ENCODE peak calls at places on chromosomes 5 and 9, in six cellular contexts. One of them, this sample, is unnamed. For H3K27me3, the result is how much of the 10 kb centered on the place peaks cover.

GRCh38 chr5:73945505-73945904 is 319.5 kb downstream of the ARHGEF28 start:
- DNase-seq in HL-60: no peak
- DNase-seq in sigmoid colon: no peak
- DNase-seq in kidney epithelial cell: no peak
- DNase-seq in PC-9: no peak
- DNase-seq in right cardiac atrium: no peak
- DNase-seq in this sample: peak

GRCh38 chr5:80653497-80653896 is 955 bp upstream of the MSH3 start:
- DNase-seq in kidney epithelial cell: no peak
- DNase-seq in sigmoid colon: no peak
- DNase-seq in HL-60: no peak
- DNase-seq in right cardiac atrium: no peak
- DNase-seq in PC-9: no peak
- DNase-seq in this sample: no peak

GRCh38 chr5:115124741-115125140 is 45.0 kb downstream of the TRIM36 start:
- DNase-seq in HL-60: no peak
- DNase-seq in right cardiac atrium: no peak
- DNase-seq in kidney epithelial cell: no peak
- DNase-seq in PC-9: no peak
- DNase-seq in sigmoid colon: no peak
- DNase-seq in this sample: no peak

GRCh38 chr9:33466565-33467495 is 6.9 kb downstream of the NOL6 start:
- DNase-seq in sigmoid colon: peak
- DNase-seq in PC-9: peak
- DNase-seq in right cardiac atrium: peak
- DNase-seq in kidney epithelial cell: no peak
- DNase-seq in HL-60: peak
- DNase-seq in this sample: peak

GRCh38 chr5:102099766-102100331 is 196.2 kb downstream of the SLCO4C1 start:
- DNase-seq in kidney epithelial cell: no peak
- DNase-seq in HL-60: no peak
- DNase-seq in PC-9: no peak
- DNase-seq in sigmoid colon: no peak
- DNase-seq in right cardiac atrium: no peak
- DNase-seq in this sample: no peak

GRCh38 chr5:74543162-74543995 is 97.1 kb downstream of the ENC1 start:
- DNase-seq in right cardiac atrium: no peak
- DNase-seq in HL-60: no peak
- DNase-seq in PC-9: peak
- DNase-seq in kidney epithelial cell: peak
- DNase-seq in sigmoid colon: no peak
- DNase-seq in this sample: no peak

GRCh38 chr5:84450617-84451414 is 66.1 kb upstream of the EDIL3 start:
- DNase-seq in kidney epithelial cell: no peak
- DNase-seq in right cardiac atrium: no peak
- DNase-seq in sigmoid colon: no peak
- DNase-seq in PC-9: no peak
- DNase-seq in HL-60: no peak
- DNase-seq in this sample: no peak

GRCh38 chr9:131879531-131880290 is 139.8 kb upstream of the RAPGEF1 start:
- DNase-seq in right cardiac atrium: no peak
- DNase-seq in kidney epithelial cell: no peak
- DNase-seq in PC-9: no peak
- DNase-seq in sigmoid colon: no peak
- DNase-seq in HL-60: no peak
- DNase-seq in this sample: no peak

GRCh38 chr5:142969186-142969585 is 199.0 kb downstream of the ARHGAP26 start:
- DNase-seq in right cardiac atrium: no peak
- DNase-seq in PC-9: no peak
- DNase-seq in kidney epithelial cell: no peak
- DNase-seq in HL-60: no peak
- DNase-seq in sigmoid colon: no peak
- DNase-seq in this sample: no peak

GRCh38 chr5:142970440-142970788 is 200.2 kb downstream of the ARHGAP26 start:
- DNase-seq in PC-9: no peak
- DNase-seq in HL-60: no peak
- DNase-seq in right cardiac atrium: no peak
- DNase-seq in kidney epithelial cell: no peak
- DNase-seq in sigmoid colon: no peak
- DNase-seq in this sample: no peak

GRCh38 chr5:142972064-142972463 is 201.9 kb downstream of the ARHGAP26 start:
- DNase-seq in kidney epithelial cell: no peak
- DNase-seq in sigmoid colon: no peak
- DNase-seq in HL-60: no peak
- DNase-seq in PC-9: no peak
- DNase-seq in right cardiac atrium: peak
- DNase-seq in this sample: no peak

GRCh38 chr5:142969624-142970439 is 199.7 kb downstream of the ARHGAP26 start:
- DNase-seq in kidney epithelial cell: no peak
- DNase-seq in PC-9: no peak
- DNase-seq in right cardiac atrium: no peak
- DNase-seq in sigmoid colon: no peak
- DNase-seq in HL-60: no peak
- DNase-seq in this sample: no peak

GRCh38 chr5:142971296-142972013 is 201.3 kb downstream of the ARHGAP26 start:
- DNase-seq in right cardiac atrium: no peak
- DNase-seq in sigmoid colon: no peak
- DNase-seq in HL-60: no peak
- DNase-seq in kidney epithelial cell: no peak
- DNase-seq in PC-9: no peak
- DNase-seq in this sample: no peak
- H3K27me3 ChIP-seq in right cardiac atrium: under half
- H3K27me3 ChIP-seq in sigmoid colon: under half
- H3K27me3 ChIP-seq in HL-60: under half
- H3K27me3 ChIP-seq in kidney epithelial cell: under half
- H3K27me3 ChIP-seq in PC-9: under half
- H3K27me3 ChIP-seq in this sample: under half

GRCh38 chr9:34515959-34516358 is 6.8 kb downstream of the ENHO start:
- DNase-seq in kidney epithelial cell: no peak
- DNase-seq in HL-60: no peak
- DNase-seq in PC-9: no peak
- DNase-seq in right cardiac atrium: no peak
- DNase-seq in sigmoid colon: peak
- DNase-seq in this sample: no peak

GRCh38 chr9:34513567-34514214 is 9.1 kb downstream of the ENHO start:
- DNase-seq in kidney epithelial cell: no peak
- DNase-seq in HL-60: no peak
- DNase-seq in PC-9: no peak
- DNase-seq in right cardiac atrium: peak
- DNase-seq in sigmoid colon: peak
- DNase-seq in this sample: no peak

GRCh38 chr9:34512131-34513078 is 10.4 kb downstream of the ENHO start:
- DNase-seq in PC-9: no peak
- DNase-seq in HL-60: no peak
- DNase-seq in kidney epithelial cell: no peak
- DNase-seq in sigmoid colon: peak
- DNase-seq in right cardiac atrium: no peak
- DNase-seq in this sample: no peak

GRCh38 chr9:34514816-34515215 is 8.0 kb downstream of the ENHO start:
- DNase-seq in HL-60: no peak
- DNase-seq in kidney epithelial cell: no peak
- DNase-seq in sigmoid colon: peak
- DNase-seq in right cardiac atrium: no peak
- DNase-seq in PC-9: no peak
- DNase-seq in this sample: no peak

DNA sequence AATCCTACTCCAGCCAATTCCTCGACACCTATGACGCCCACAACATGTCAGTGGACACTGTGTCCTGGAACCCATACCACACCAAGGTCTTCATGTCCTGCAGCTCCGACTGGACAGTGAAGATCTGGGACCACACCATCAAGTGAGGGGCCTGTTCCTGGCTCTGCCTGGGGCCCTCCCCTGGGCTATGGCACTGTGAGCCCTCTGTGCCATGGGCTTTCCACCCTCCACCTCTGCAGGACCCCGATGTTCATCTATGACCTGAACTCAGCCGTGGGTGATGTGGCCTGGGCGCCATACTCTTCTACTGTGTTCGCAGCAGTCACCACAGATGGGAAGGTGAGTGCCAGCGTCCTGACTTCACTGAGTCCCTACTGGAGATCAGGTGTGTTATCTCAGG is 8.4 kb downstream of the ENHO start:
- DNase-seq in kidney epithelial cell: no peak
- DNase-seq in right cardiac atrium: no peak
- DNase-seq in HL-60: no peak
- DNase-seq in sigmoid colon: peak
- DNase-seq in PC-9: no peak
- DNase-seq in this sample: no peak
- H3K27me3 ChIP-seq in kidney epithelial cell: under half
- H3K27me3 ChIP-seq in right cardiac atrium: under half
- H3K27me3 ChIP-seq in HL-60: under half
- H3K27me3 ChIP-seq in sigmoid colon: under half
- H3K27me3 ChIP-seq in PC-9: under half
- H3K27me3 ChIP-seq in this sample: under half

GRCh38 chr9:135533674-135534073 is 12.3 kb upstream of the OBP2A start:
- DNase-seq in right cardiac atrium: no peak
- DNase-seq in HL-60: no peak
- DNase-seq in sigmoid colon: peak
- DNase-seq in PC-9: no peak
- DNase-seq in kidney epithelial cell: no peak
- DNase-seq in this sample: no peak

GRCh38 chr9:135526730-135527571 is 5.7 kb downstream of the LCN1 start:
- DNase-seq in HL-60: no peak
- DNase-seq in sigmoid colon: peak
- DNase-seq in right cardiac atrium: no peak
- DNase-seq in kidney epithelial cell: no peak
- DNase-seq in PC-9: no peak
- DNase-seq in this sample: no peak

GRCh38 chr9:135533093-135533492 is 11.9 kb downstream of the LCN1 start:
- DNase-seq in right cardiac atrium: no peak
- DNase-seq in kidney epithelial cell: no peak
- DNase-seq in PC-9: no peak
- DNase-seq in HL-60: no peak
- DNase-seq in sigmoid colon: peak
- DNase-seq in this sample: no peak

GRCh38 chr9:135530146-135530545 is 8.9 kb downstream of the LCN1 start:
- DNase-seq in PC-9: no peak
- DNase-seq in kidney epithelial cell: no peak
- DNase-seq in right cardiac atrium: no peak
- DNase-seq in sigmoid colon: peak
- DNase-seq in HL-60: no peak
- DNase-seq in this sample: no peak

GRCh38 chr9:135531096-135531495 is 9.9 kb downstream of the LCN1 start:
- DNase-seq in sigmoid colon: peak
- DNase-seq in PC-9: no peak
- DNase-seq in HL-60: no peak
- DNase-seq in kidney epithelial cell: no peak
- DNase-seq in right cardiac atrium: no peak
- DNase-seq in this sample: no peak
- H3K27me3 ChIP-seq in sigmoid colon: under half
- H3K27me3 ChIP-seq in PC-9: half or more
- H3K27me3 ChIP-seq in HL-60: under half
- H3K27me3 ChIP-seq in kidney epithelial cell: under half
- H3K27me3 ChIP-seq in right cardiac atrium: under half
- H3K27me3 ChIP-seq in this sample: under half

GRCh38 chr5:174729075-174729680 is 4.8 kb downstream of the MSX2 start:
- DNase-seq in PC-9: no peak
- DNase-seq in sigmoid colon: no peak
- DNase-seq in kidney epithelial cell: no peak
- DNase-seq in HL-60: no peak
- DNase-seq in right cardiac atrium: no peak
- DNase-seq in this sample: no peak
- H3K27me3 ChIP-seq in PC-9: half or more
- H3K27me3 ChIP-seq in sigmoid colon: half or more
- H3K27me3 ChIP-seq in kidney epithelial cell: half or more
- H3K27me3 ChIP-seq in HL-60: half or more
- H3K27me3 ChIP-seq in right cardiac atrium: under half
- H3K27me3 ChIP-seq in this sample: under half

GRCh38 chr5:174714751-174715150 is 9.6 kb upstream of the MSX2 start:
- DNase-seq in PC-9: no peak
- DNase-seq in kidney epithelial cell: no peak
- DNase-seq in right cardiac atrium: no peak
- DNase-seq in HL-60: no peak
- DNase-seq in sigmoid colon: no peak
- DNase-seq in this sample: no peak
- H3K27me3 ChIP-seq in PC-9: half or more
- H3K27me3 ChIP-seq in kidney epithelial cell: under half
- H3K27me3 ChIP-seq in right cardiac atrium: under half
- H3K27me3 ChIP-seq in HL-60: under half
- H3K27me3 ChIP-seq in sigmoid colon: under half
- H3K27me3 ChIP-seq in this sample: under half

GRCh38 chr9:124499214-124499613 is 8.0 kb downstream of the NR5A1 start:
- DNase-seq in right cardiac atrium: no peak
- DNase-seq in kidney epithelial cell: no peak
- DNase-seq in PC-9: no peak
- DNase-seq in HL-60: no peak
- DNase-seq in sigmoid colon: no peak
- DNase-seq in this sample: no peak

GRCh38 chr9:124501771-124502320 is 5.4 kb downstream of the NR5A1 start:
- DNase-seq in sigmoid colon: no peak
- DNase-seq in PC-9: no peak
- DNase-seq in kidney epithelial cell: no peak
- DNase-seq in right cardiac atrium: no peak
- DNase-seq in HL-60: no peak
- DNase-seq in this sample: no peak

GRCh38 chr9:124502711-124503702 is 4.2 kb downstream of the NR5A1 start:
- DNase-seq in sigmoid colon: no peak
- DNase-seq in PC-9: no peak
- DNase-seq in right cardiac atrium: peak
- DNase-seq in HL-60: no peak
- DNase-seq in kidney epithelial cell: no peak
- DNase-seq in this sample: no peak

GRCh38 chr9:124500028-124500795 is 7.0 kb downstream of the NR5A1 start:
- DNase-seq in right cardiac atrium: peak
- DNase-seq in HL-60: no peak
- DNase-seq in PC-9: no peak
- DNase-seq in kidney epithelial cell: no peak
- DNase-seq in sigmoid colon: no peak
- DNase-seq in this sample: no peak

GRCh38 chr9:124500796-124501611 is 6.2 kb downstream of the NR5A1 start:
- DNase-seq in HL-60: no peak
- DNase-seq in right cardiac atrium: peak
- DNase-seq in PC-9: no peak
- DNase-seq in kidney epithelial cell: no peak
- DNase-seq in sigmoid colon: no peak
- DNase-seq in this sample: no peak
- H3K27me3 ChIP-seq in HL-60: under half
- H3K27me3 ChIP-seq in right cardiac atrium: under half
- H3K27me3 ChIP-seq in PC-9: under half
- H3K27me3 ChIP-seq in kidney epithelial cell: half or more
- H3K27me3 ChIP-seq in sigmoid colon: half or more
- H3K27me3 ChIP-seq in this sample: under half

DNA sequence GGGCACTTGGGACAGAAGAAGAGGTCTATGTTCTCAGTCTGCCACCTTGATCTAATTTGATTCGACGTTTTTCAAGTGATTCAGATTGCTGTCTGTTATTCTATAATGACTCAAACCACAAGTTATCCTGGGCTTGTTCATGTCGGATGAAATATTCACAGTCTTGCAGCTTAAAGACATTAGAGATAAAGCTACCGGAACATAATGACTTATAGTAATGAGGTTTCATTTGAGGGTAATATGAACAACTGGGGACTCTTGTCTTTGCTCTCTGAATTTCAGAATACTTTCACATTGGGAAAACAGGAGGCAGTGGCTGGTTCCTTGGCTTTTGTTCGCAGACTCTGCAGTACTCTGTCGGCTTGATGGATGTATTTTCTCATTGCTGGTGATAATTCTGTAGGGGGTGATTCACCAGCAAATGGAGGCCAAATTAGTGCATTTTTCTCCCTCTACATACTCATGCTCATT is 154.5 kb upstream of the ANKH start:
- DNase-seq in kidney epithelial cell: no peak
- DNase-seq in sigmoid colon: no peak
- DNase-seq in PC-9: no peak
- DNase-seq in HL-60: no peak
- DNase-seq in right cardiac atrium: no peak
- DNase-seq in this sample: no peak
- H3K27me3 ChIP-seq in kidney epithelial cell: under half
- H3K27me3 ChIP-seq in sigmoid colon: under half
- H3K27me3 ChIP-seq in PC-9: under half
- H3K27me3 ChIP-seq in HL-60: under half
- H3K27me3 ChIP-seq in right cardiac atrium: under half
- H3K27me3 ChIP-seq in this sample: under half

GRCh38 chr5:172543484-172544298 is 89.4 kb upstream of the SH3PXD2B start:
- DNase-seq in sigmoid colon: peak
- DNase-seq in kidney epithelial cell: no peak
- DNase-seq in HL-60: no peak
- DNase-seq in PC-9: no peak
- DNase-seq in right cardiac atrium: no peak
- DNase-seq in this sample: no peak
- H3K27me3 ChIP-seq in sigmoid colon: under half
- H3K27me3 ChIP-seq in kidney epithelial cell: under half
- H3K27me3 ChIP-seq in HL-60: under half
- H3K27me3 ChIP-seq in PC-9: half or more
- H3K27me3 ChIP-seq in right cardiac atrium: under half
- H3K27me3 ChIP-seq in this sample: under half